ENCODE peak calls at places on chromosomes 7 and 10, in seven cellular contexts. R is A549; K is naive B cell; Z is glomerular endothelial cell; J is amniotic stem cell; U is AG20443; N is stimulated activated CD4-positive, alpha-beta T cell treated with anti-CD3 and anti-CD28 coated beads, Interleukin-12 subunit alpha, Interleukin-12 subunit beta, amount 100 ng/mL, for 48 hours. M is an unnamed sample.

GRCh38 chr7:13850185-13850752 is 139.2 kb downstream of the ETV1 start:
- DNase-seq in R (peak), K (no peak), Z (peak), J (peak), U (peak), N (peak), M (peak)

GRCh38 chr10:92239600-92240288 is 51.1 kb downstream of the CPEB3 start:
- DNase-seq in R (no peak), K (peak), Z (no peak), J (no peak), U (peak), N (no peak), M (no peak)

GRCh38 chr7:88203401-88203800 is 16.4 kb downstream of the SRI start:
- DNase-seq in R (no peak), K (no peak), Z (no peak), J (no peak), U (no peak), N (no peak), M (no peak)

GRCh38 chr7:11427686-11428273 is 404.2 kb downstream of the THSD7A start:
- DNase-seq in R (peak), K (peak), Z (peak), J (peak), U (peak), N (no peak), M (peak)

GRCh38 chr7:137992738-137993394 is 9.0 kb downstream of the CREB3L2 start:
- DNase-seq in R (peak), K (no peak), Z (no peak), J (no peak), U (peak), N (no peak), M (peak)

GRCh38 chr10:113735913-113736312 is 15.6 kb upstream of the PLEKHS1 start:
- DNase-seq in R (peak), K (no peak), Z (no peak), J (no peak), U (no peak), N (no peak), M (no peak)

GRCh38 chr10:60718891-60719290 is 59.4 kb upstream of the CDK1 start:
- DNase-seq in R (no peak), K (no peak), Z (no peak), J (no peak), U (no peak), N (no peak), M (no peak)

GRCh38 chr7:64618785-64619456 is 47.0 kb upstream of the ZNF107 start:
- DNase-seq in R (peak), K (peak), Z (peak), J (no peak), U (peak), N (no peak), M (peak)

GRCh38 chr10:36187382-36188042 is 545.4 kb upstream of the FZD8 start:
- DNase-seq in R (no peak), K (no peak), Z (no peak), J (no peak), U (no peak), N (no peak), M (no peak)

GRCh38 chr7:39987641-39988347 is 37.7 kb downstream of the CDK13 start:
- DNase-seq in R (no peak), K (no peak), Z (no peak), J (no peak), U (no peak), N (no peak), M (no peak)

GRCh38 chr7:13832346-13832745 is 157.1 kb downstream of the ETV1 start:
- DNase-seq in R (no peak), K (no peak), Z (no peak), J (no peak), U (no peak), N (no peak), M (no peak)

GRCh38 chr10:133129151-133129853 is 30.7 kb upstream of the KNDC1 start:
- DNase-seq in R (no peak), K (no peak), Z (no peak), J (no peak), U (no peak), N (no peak), M (no peak)

GRCh38 chr10:96496281-96496925 is 17.3 kb downstream of the TLL2 start:
- DNase-seq in R (no peak), K (no peak), Z (no peak), J (no peak), U (peak), N (no peak), M (no peak)

GRCh38 chr10:44261296-44261695 is 123.6 kb downstream of the CXCL12 start:
- DNase-seq in R (no peak), K (no peak), Z (no peak), J (no peak), U (peak), N (no peak), M (no peak)

GRCh38 chr7:106737202-106737562 is 76.2 kb upstream of the CCDC71L start:
- DNase-seq in R (peak), K (no peak), Z (peak), J (peak), U (peak), N (no peak), M (no peak)

GRCh38 chr10:36700123-36700522 is 425.3 kb upstream of the ANKRD30A start:
- DNase-seq in R (no peak), K (no peak), Z (no peak), J (no peak), U (no peak), N (no peak), M (no peak)

GRCh38 chr7:131934452-131934851 is 378.0 kb upstream of the PODXL start:
- DNase-seq in R (peak), K (no peak), Z (no peak), J (no peak), U (no peak), N (no peak), M (no peak)

GRCh38 chr7:119935418-119936025 is 337.5 kb upstream of the KCND2 start:
- DNase-seq in R (peak), K (no peak), Z (peak), J (peak), U (no peak), N (no peak), M (peak)

GRCh38 chr10:43407148-43407575 is 1.8 kb downstream of the HNRNPF start:
- DNase-seq in R (peak), K (peak), Z (no peak), J (no peak), U (peak), N (peak), M (no peak)

GRCh38 chr7:80428161-80429054 is 83.5 kb downstream of the GNAT3 start:
- DNase-seq in R (peak), K (no peak), Z (peak), J (no peak), U (peak), N (no peak), M (no peak)

GRCh38 chr10:78316451-78316931 is 282.8 kb downstream of the RPS24 start:
- DNase-seq in R (no peak), K (no peak), Z (no peak), J (no peak), U (peak), N (no peak), M (peak)

GRCh38 chr7:1538544-1539345 is 8.2 kb downstream of the MAFK start:
- DNase-seq in R (peak), K (no peak), Z (no peak), J (no peak), U (no peak), N (no peak), M (no peak)

GRCh38 chr7:105976868-105977267 is 13.8 kb downstream of the CDHR3 start:
- DNase-seq in R (no peak), K (no peak), Z (no peak), J (no peak), U (no peak), N (no peak), M (no peak)

GRCh38 chr7:96300981-96301380 is 20.9 kb downstream of the SLC25A13 start:
- DNase-seq in R (no peak), K (no peak), Z (no peak), J (no peak), U (no peak), N (no peak), M (peak)

GRCh38 chr7:45912972-45913371 is 8.1 kb downstream of the IGFBP3 start:
- DNase-seq in R (no peak), K (no peak), Z (no peak), J (no peak), U (no peak), N (no peak), M (no peak)

GRCh38 chr10:122298206-122298597 is 27.1 kb downstream of the BTBD16 start:
- DNase-seq in R (no peak), K (no peak), Z (no peak), J (no peak), U (no peak), N (no peak), M (no peak)

GRCh38 chr7:46705416-46706255 is 784.6 kb upstream of the IGFBP3 start:
- DNase-seq in R (no peak), K (no peak), Z (no peak), J (no peak), U (peak), N (no peak), M (peak)

GRCh38 chr10:132685121-132685891 is 100.6 kb downstream of the NKX6-2 start:
- DNase-seq in R (no peak), K (peak), Z (no peak), J (no peak), U (no peak), N (no peak), M (no peak)

GRCh38 chr7:138891446-138891810 is 89.8 kb downstream of the KIAA1549 start:
- DNase-seq in R (no peak), K (no peak), Z (no peak), J (peak), U (peak), N (no peak), M (peak)

GRCh38 chr7:80609732-80610131 is 28.7 kb upstream of the CD36 start:
- DNase-seq in R (no peak), K (no peak), Z (no peak), J (no peak), U (no peak), N (no peak), M (no peak)

M was measured in HFF-Myc.